ENCODE peak calls at places on chromosomes 3 and 15, in six cellular contexts. S is AG04450, R is mucosa of gallbladder, H is iPS-NIHi11, V is GM23248, P is H7. T is an unnamed sample.
A peak's percentile ranks its signal among the peaks of the same experiment; 100 is the strongest.

GRCh38 chr3:59641169-59641914 is 591.5 kb upstream of the CFAP20DC start:
- DNase-seq in H (no peak), R (peak; percentile 61), S (no peak), V (peak; percentile 78), P (no peak), T (no peak)

GRCh38 chr15:71686221-71687050 is 123.9 kb upstream of the NR2E3 start:
- DNase-seq in S (no peak), R (no peak), V (no peak), H (no peak), P (no peak), T (no peak)

GRCh38 chr3:124217542-124217941 is 225.6 kb upstream of the ROPN1 start:
- DNase-seq in R (peak; percentile 64), S (peak; percentile 44), H (peak; percentile 94), P (peak; percentile 37), V (peak; percentile 80), T (peak; percentile 26)

GRCh38 chr15:51869074-51869425 is 39.6 kb downstream of the TMOD3 start:
- DNase-seq in H (no peak), P (no peak), S (peak; percentile 70), R (peak; percentile 69), V (peak; percentile 86), T (peak; percentile 67)

GRCh38 chr15:63197626-63198025 is 8.2 kb downstream of the RAB8B start:
- DNase-seq in S (no peak), H (no peak), P (no peak), R (no peak), V (no peak), T (no peak)

GRCh38 chr3:9565316-9565715 is 11.7 kb upstream of the LHFPL4 start:
- DNase-seq in V (no peak), R (no peak), H (no peak), S (no peak), P (no peak), T (no peak)

GRCh38 chr3:195181781-195182469 is 89.0 kb downstream of the XXYLT1 start:
- DNase-seq in R (no peak), P (no peak), S (no peak), H (no peak), V (peak; percentile 57), T (no peak)

GRCh38 chr3:157540656-157541055 is 37.4 kb upstream of the VEPH1 start:
- DNase-seq in R (no peak), V (no peak), H (no peak), S (no peak), P (no peak), T (no peak)

GRCh38 chr3:53550005-53550620 is 55.7 kb downstream of the CACNA1D start:
- DNase-seq in R (no peak), H (no peak), P (no peak), V (no peak), S (no peak), T (no peak)

GRCh38 chr15:47404877-47405276 is 312.4 kb upstream of the SEMA6D start:
- DNase-seq in R (no peak), V (no peak), S (no peak), H (no peak), P (no peak), T (no peak)

GRCh38 chr3:141959531-141959920 is 83.1 kb downstream of the ATP1B3 start:
- DNase-seq in R (no peak), S (no peak), V (no peak), H (no peak), P (no peak), T (no peak)

T was measured in transverse colon.